ENCODE peak calls at places on chromosomes 1 and 21, in five cellular contexts. D is ovary, H is H9, K is A673, T is left lung. U is an unnamed sample.

GRCh38 chr1:167420510-167420909 is 97.8 kb downstream of the CD247 start:
- DNase-seq in H (no peak), K (no peak), T (no peak), D (no peak), U (no peak)

GRCh38 chr1:12405325-12406217 is 175.7 kb downstream of the VPS13D start:
- DNase-seq in H (no peak), T (peak; percentile 58), K (peak; percentile 8), D (no peak), U (no peak)

GRCh38 chr1:100130552-100131077 is 2.1 kb downstream of the SASS6 start:
- DNase-seq in K (no peak), H (no peak), D (no peak), T (no peak), U (no peak)

GRCh38 chr1:173489149-173489600 is 12.0 kb downstream of the PRDX6 start:
- DNase-seq in H (peak; percentile 58), T (no peak), D (no peak), K (no peak), U (no peak)

GRCh38 chr1:224623743-224624333 is 7.7 kb downstream of the CNIH3 start:
- DNase-seq in D (no peak), H (no peak), T (no peak), K (no peak), U (peak; percentile 45)

GRCh38 chr1:217921126-217921900 is 290.2 kb downstream of the SPATA17 start:
- DNase-seq in D (no peak), T (no peak), K (no peak), H (no peak), U (no peak)

GRCh38 chr1:59879556-59879955 is 47.0 kb downstream of the CYP2J2 start:
- DNase-seq in T (peak; percentile 46), H (peak; percentile 63), D (no peak), K (peak; percentile 92), U (peak; percentile 29)

GRCh38 chr1:88763649-88764406 is 79.8 kb downstream of the PKN2 start:
- DNase-seq in K (no peak), D (no peak), T (no peak), H (no peak), U (no peak)

GRCh38 chr1:168361252-168361651 is 80.6 kb downstream of the TBX19 start:
- DNase-seq in K (no peak), T (no peak), D (no peak), H (no peak), U (no peak)

GRCh38 chr1:214400136-214400535 is 119.2 kb downstream of the SMYD2 start:
- DNase-seq in D (no peak), H (no peak), T (no peak), K (no peak), U (no peak)

GRCh38 chr21:36709868-36710728 is 11.2 kb downstream of the SIM2 start:
- DNase-seq in K (no peak), H (peak; percentile 64), T (no peak), D (no peak), U (no peak)

GRCh38 chr1:203422656-203423055 is 53.0 kb upstream of the PRELP start:
- DNase-seq in K (no peak), H (no peak), D (no peak), T (no peak), U (no peak)

GRCh38 chr1:190169311-190170067 is 308.2 kb downstream of the BRINP3 start:
- DNase-seq in K (no peak), T (no peak), D (no peak), H (no peak), U (no peak)

GRCh38 chr1:224718470-224719053 is 102.4 kb downstream of the CNIH3 start:
- DNase-seq in K (no peak), D (no peak), H (no peak), T (no peak), U (no peak)

GRCh38 chr21:26795866-26796329 is 49.3 kb downstream of the ADAMTS1 start:
- DNase-seq in K (peak; percentile 53), D (peak; percentile 94), T (peak; percentile 39), H (no peak), U (peak; percentile 85)

GRCh38 chr1:4745560-4745959 is 91.2 kb downstream of the AJAP1 start:
- DNase-seq in K (no peak), D (no peak), H (peak; percentile 42), T (no peak), U (no peak)

GRCh38 chr1:54273092-54273836 is 73.3 kb downstream of the MRPL37 start:
- DNase-seq in K (peak; percentile 86), T (peak; percentile 65), H (peak; percentile 64), D (peak; percentile 87), U (peak; percentile 64)
- TF ChIP-seq CTCF in K (peak; percentile 64), T (no peak), H (peak; percentile 56), D (peak; percentile 86), U (peak; percentile 86)

GRCh38 chr1:162036156-162036555 is 12.5 kb upstream of the OLFML2B start:
- DNase-seq in K (no peak), T (no peak), H (no peak), D (no peak), U (no peak)

GRCh38 chr1:162038624-162039023 is 15.0 kb upstream of the OLFML2B start:
- DNase-seq in T (no peak), D (no peak), K (no peak), H (no peak), U (no peak)

GRCh38 chr1:162035241-162035640 is 11.6 kb upstream of the OLFML2B start:
- DNase-seq in K (no peak), H (no peak), T (peak; percentile 40), D (no peak), U (no peak)

GRCh38 chr1:162042361-162042760 is 18.7 kb upstream of the OLFML2B start:
- DNase-seq in H (no peak), T (no peak), K (no peak), D (no peak), U (no peak)

GRCh38 chr1:162040657-162041056 is 17.0 kb upstream of the OLFML2B start:
- DNase-seq in D (no peak), H (no peak), T (no peak), K (peak; percentile 67), U (no peak)
- TF ChIP-seq CTCF in D (no peak), H (peak; percentile 75), T (peak; percentile 30), K (peak; percentile 85), U (peak; percentile 59)

GRCh38 chr21:39445339-39446269 is at the start of gene LCA5L:
- DNase-seq in T (peak; percentile 93), H (peak; percentile 95), K (peak; percentile 89), D (peak; percentile 87), U (peak; percentile 71)
- TF ChIP-seq CTCF in T (no peak), H (no peak), K (peak; percentile 31), D (peak; percentile 28), U (peak; percentile 24)

DNA sequence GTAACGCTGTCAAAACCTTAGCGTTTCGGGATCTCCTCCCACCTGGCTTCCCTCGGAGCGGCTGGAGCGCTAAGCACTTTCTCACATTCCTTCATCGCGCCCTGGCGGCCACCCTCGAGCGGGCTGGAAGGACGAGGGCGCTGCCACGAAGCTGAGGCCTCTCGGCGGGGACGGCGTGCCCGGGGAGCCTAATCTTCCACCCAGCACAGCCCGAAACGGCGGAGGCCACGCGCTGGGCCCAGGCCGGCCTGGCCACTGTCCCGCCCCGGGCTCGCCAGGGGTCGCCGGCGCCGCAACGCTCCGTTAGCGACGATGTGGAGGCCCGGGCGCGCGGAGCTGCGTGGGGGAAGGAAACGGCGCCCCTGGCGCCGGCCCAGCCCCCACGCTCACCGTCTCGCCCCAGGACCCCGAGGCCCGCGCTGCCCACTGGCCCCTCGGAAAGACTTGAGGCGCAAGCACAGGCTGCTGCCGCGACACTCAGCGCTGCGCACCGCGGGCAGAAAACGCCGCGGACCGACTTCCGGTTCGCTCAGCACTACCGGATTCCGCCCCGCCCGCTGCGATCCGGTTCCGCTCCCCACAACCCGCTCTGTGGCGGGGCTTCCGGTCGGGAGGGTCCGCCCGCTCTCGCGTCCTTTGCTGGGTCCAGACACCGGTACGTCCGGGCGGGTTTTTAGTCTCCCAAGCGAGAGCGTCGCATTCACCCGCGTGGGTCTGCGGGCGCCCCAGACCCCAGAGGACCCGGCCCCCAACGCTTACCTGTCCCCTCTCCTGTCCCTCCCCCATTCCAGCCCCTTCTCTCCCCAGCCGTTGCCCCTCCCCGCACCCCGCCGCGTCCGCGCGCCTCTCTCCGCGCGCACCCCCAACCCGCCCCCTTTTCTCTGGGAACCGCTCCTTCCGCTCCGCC is at the start of gene YBEY:
- DNase-seq in D (peak; percentile 87), K (peak; percentile 96), T (peak; percentile 90), H (peak; percentile 94), U (peak; percentile 70)
- TF ChIP-seq CTCF in D (peak; percentile 54), K (peak; percentile 46), T (no peak), H (peak; percentile 50), U (peak; percentile 38)

GRCh38 chr1:35185200-35185599 is 7.7 kb downstream of the SFPQ start:
- DNase-seq in H (no peak), T (no peak), K (no peak), D (no peak), U (no peak)
- TF ChIP-seq CTCF in H (no peak), T (no peak), K (no peak), D (no peak), U (no peak)

GRCh38 chr1:152397474-152397873 is 16.6 kb downstream of the CRNN start:
- DNase-seq in H (no peak), K (peak; percentile 27), T (no peak), D (no peak), U (no peak)

GRCh38 chr1:152394151-152394550 is 19.9 kb downstream of the CRNN start:
- DNase-seq in T (no peak), D (no peak), K (no peak), H (no peak), U (no peak)

DNA sequence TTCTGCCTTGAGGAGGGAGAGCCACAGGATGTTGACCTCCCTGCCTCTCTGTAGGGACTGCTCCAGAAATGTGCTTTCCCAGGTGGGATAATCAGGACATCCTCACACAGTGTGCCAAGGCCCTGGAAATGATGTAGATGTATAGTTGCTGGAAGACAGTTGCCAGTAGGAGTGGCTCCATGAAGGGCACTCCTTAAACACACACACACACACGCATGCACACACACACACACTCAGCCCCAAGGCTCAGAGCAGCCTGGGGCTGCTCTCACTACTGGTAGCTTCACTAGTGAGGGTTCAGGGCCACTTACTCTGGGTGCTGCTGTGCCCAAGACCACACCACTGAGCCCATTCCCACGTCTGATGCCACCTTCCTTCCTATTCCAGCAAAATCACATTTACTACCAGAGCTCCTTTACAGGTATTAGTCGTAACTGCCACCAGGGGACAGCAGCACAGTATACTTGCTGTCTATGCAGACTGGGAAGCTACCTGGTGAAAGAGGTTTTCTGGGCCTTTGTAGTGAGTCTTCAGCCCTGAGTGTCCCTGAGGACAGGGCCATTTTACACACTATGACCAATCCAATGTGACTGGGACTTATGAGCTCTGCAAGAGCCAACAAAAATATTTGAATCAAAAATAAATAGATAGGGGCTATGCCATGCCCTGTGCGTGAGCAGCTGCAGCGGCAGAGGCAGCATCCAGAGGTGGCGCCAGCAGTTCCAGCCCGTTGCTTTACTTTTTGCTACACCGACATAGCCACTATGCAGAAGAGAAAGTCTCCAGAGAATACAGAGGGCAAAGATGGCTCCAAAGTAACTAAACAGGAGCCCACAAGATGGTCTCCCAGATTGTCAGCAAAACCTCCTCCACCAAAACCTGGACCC is 15.0 kb downstream of the CRNN start:
- DNase-seq in D (no peak), T (no peak), H (no peak), K (no peak), U (no peak)
- TF ChIP-seq CTCF in D (no peak), T (no peak), H (no peak), K (peak; percentile 36), U (peak; percentile 18)

GRCh38 chr1:17671741-17672140 is 83.4 kb upstream of the ACTL8 start:
- DNase-seq in D (no peak), H (peak; percentile 50), T (no peak), K (no peak), U (no peak)
- TF ChIP-seq CTCF in D (no peak), H (peak; percentile 41), T (no peak), K (no peak), U (no peak)

U was measured in AG09319.